ENCODE peak calls at places on chromosomes 3 and 15, in ten cellular contexts. One of them, this sample, is unnamed.

GRCh38 chr3:150547045-150547753 is 612 bp downstream of the EIF2A start:
- DNase-seq in GM10248: no peak
- DNase-seq in T-helper 2 cell: no peak
- DNase-seq in iPS-NIHi11: no peak
- DNase-seq in activated CD8-positive, alpha-beta memory T cell treated with anti-CD3 and anti-CD28 coated beads for 48 hours: no peak
- DNase-seq in AG10803: no peak
- DNase-seq in testis: no peak
- DNase-seq in HL-60: no peak
- DNase-seq in H9: no peak
- DNase-seq in HuH-7: no peak
- DNase-seq in this sample: no peak

GRCh38 chr3:57169106-57169505 is 4.0 kb upstream of the IL17RD start:
- DNase-seq in GM10248: no peak
- DNase-seq in T-helper 2 cell: no peak
- DNase-seq in iPS-NIHi11: no peak
- DNase-seq in activated CD8-positive, alpha-beta memory T cell treated with anti-CD3 and anti-CD28 coated beads for 48 hours: no peak
- DNase-seq in AG10803: no peak
- DNase-seq in testis: no peak
- DNase-seq in HL-60: no peak
- DNase-seq in H9: no peak
- DNase-seq in HuH-7: no peak
- DNase-seq in this sample: no peak

GRCh38 chr3:32256206-32256605 is 17.7 kb downstream of the CMTM8 start:
- DNase-seq in GM10248: no peak
- DNase-seq in T-helper 2 cell: no peak
- DNase-seq in iPS-NIHi11: no peak
- DNase-seq in activated CD8-positive, alpha-beta memory T cell treated with anti-CD3 and anti-CD28 coated beads for 48 hours: no peak
- DNase-seq in AG10803: no peak
- DNase-seq in testis: no peak
- DNase-seq in HL-60: no peak
- DNase-seq in H9: no peak
- DNase-seq in HuH-7: no peak
- DNase-seq in this sample: no peak

GRCh38 chr3:188280627-188281026 is 126.7 kb downstream of the LPP start:
- DNase-seq in GM10248: no peak
- DNase-seq in T-helper 2 cell: no peak
- DNase-seq in iPS-NIHi11: no peak
- DNase-seq in activated CD8-positive, alpha-beta memory T cell treated with anti-CD3 and anti-CD28 coated beads for 48 hours: no peak
- DNase-seq in AG10803: no peak
- DNase-seq in testis: no peak
- DNase-seq in HL-60: no peak
- DNase-seq in H9: no peak
- DNase-seq in HuH-7: no peak
- DNase-seq in this sample: no peak

GRCh38 chr3:156817931-156818765 is 8.0 kb upstream of the LEKR1 start:
- DNase-seq in GM10248: no peak
- DNase-seq in T-helper 2 cell: no peak
- DNase-seq in iPS-NIHi11: no peak
- DNase-seq in activated CD8-positive, alpha-beta memory T cell treated with anti-CD3 and anti-CD28 coated beads for 48 hours: no peak
- DNase-seq in AG10803: no peak
- DNase-seq in testis: no peak
- DNase-seq in HL-60: no peak
- DNase-seq in H9: no peak
- DNase-seq in HuH-7: no peak
- DNase-seq in this sample: no peak

GRCh38 chr3:13475871-13476590 is 4.1 kb upstream of the HDAC11 start:
- DNase-seq in GM10248: no peak
- DNase-seq in T-helper 2 cell: no peak
- DNase-seq in iPS-NIHi11: no peak
- DNase-seq in activated CD8-positive, alpha-beta memory T cell treated with anti-CD3 and anti-CD28 coated beads for 48 hours: no peak
- DNase-seq in AG10803: peak
- DNase-seq in testis: no peak
- DNase-seq in HL-60: no peak
- DNase-seq in H9: no peak
- DNase-seq in HuH-7: peak
- DNase-seq in this sample: no peak

GRCh38 chr3:172710709-172711456 is at the start of gene NCEH1:
- DNase-seq in GM10248: peak
- DNase-seq in T-helper 2 cell: peak
- DNase-seq in iPS-NIHi11: peak
- DNase-seq in activated CD8-positive, alpha-beta memory T cell treated with anti-CD3 and anti-CD28 coated beads for 48 hours: peak
- DNase-seq in AG10803: peak
- DNase-seq in testis: peak
- DNase-seq in HL-60: peak
- DNase-seq in H9: peak
- DNase-seq in HuH-7: peak
- DNase-seq in this sample: peak

GRCh38 chr15:31263751-31264533 is 62.7 kb upstream of the KLF13 start:
- DNase-seq in GM10248: no peak
- DNase-seq in T-helper 2 cell: peak
- DNase-seq in iPS-NIHi11: no peak
- DNase-seq in activated CD8-positive, alpha-beta memory T cell treated with anti-CD3 and anti-CD28 coated beads for 48 hours: peak
- DNase-seq in AG10803: no peak
- DNase-seq in testis: peak
- DNase-seq in HL-60: peak
- DNase-seq in H9: peak
- DNase-seq in HuH-7: no peak
- DNase-seq in this sample: peak

GRCh38 chr3:29374255-29374654 is 93.4 kb downstream of the RBMS3 start:
- DNase-seq in GM10248: no peak
- DNase-seq in T-helper 2 cell: no peak
- DNase-seq in iPS-NIHi11: no peak
- DNase-seq in activated CD8-positive, alpha-beta memory T cell treated with anti-CD3 and anti-CD28 coated beads for 48 hours: no peak
- DNase-seq in AG10803: no peak
- DNase-seq in testis: no peak
- DNase-seq in HL-60: no peak
- DNase-seq in H9: no peak
- DNase-seq in HuH-7: no peak
- DNase-seq in this sample: no peak

GRCh38 chr15:75130597-75131268 is 70.9 kb upstream of the C15orf39 start:
- DNase-seq in GM10248: peak
- DNase-seq in T-helper 2 cell: no peak
- DNase-seq in iPS-NIHi11: no peak
- DNase-seq in activated CD8-positive, alpha-beta memory T cell treated with anti-CD3 and anti-CD28 coated beads for 48 hours: no peak
- DNase-seq in AG10803: no peak
- DNase-seq in testis: no peak
- DNase-seq in HL-60: no peak
- DNase-seq in H9: no peak
- DNase-seq in HuH-7: no peak
- DNase-seq in this sample: no peak

GRCh38 chr3:50242778-50243551 is 7.0 kb downstream of the GNAI2 start:
- DNase-seq in GM10248: peak
- DNase-seq in T-helper 2 cell: no peak
- DNase-seq in iPS-NIHi11: no peak
- DNase-seq in activated CD8-positive, alpha-beta memory T cell treated with anti-CD3 and anti-CD28 coated beads for 48 hours: no peak
- DNase-seq in AG10803: peak
- DNase-seq in testis: peak
- DNase-seq in HL-60: peak
- DNase-seq in H9: no peak
- DNase-seq in HuH-7: no peak
- DNase-seq in this sample: no peak

GRCh38 chr15:72227192-72227586 is 3.8 kb downstream of the PKM start:
- DNase-seq in GM10248: no peak
- DNase-seq in T-helper 2 cell: no peak
- DNase-seq in iPS-NIHi11: no peak
- DNase-seq in activated CD8-positive, alpha-beta memory T cell treated with anti-CD3 and anti-CD28 coated beads for 48 hours: peak
- DNase-seq in AG10803: peak
- DNase-seq in testis: no peak
- DNase-seq in HL-60: peak
- DNase-seq in H9: no peak
- DNase-seq in HuH-7: no peak
- DNase-seq in this sample: no peak

GRCh38 chr15:64865998-64866520 is 24.3 kb downstream of the PLEKHO2 start:
- DNase-seq in GM10248: no peak
- DNase-seq in T-helper 2 cell: no peak
- DNase-seq in iPS-NIHi11: peak
- DNase-seq in activated CD8-positive, alpha-beta memory T cell treated with anti-CD3 and anti-CD28 coated beads for 48 hours: no peak
- DNase-seq in AG10803: peak
- DNase-seq in testis: no peak
- DNase-seq in HL-60: no peak
- DNase-seq in H9: peak
- DNase-seq in HuH-7: no peak
- DNase-seq in this sample: no peak

GRCh38 chr3:13219077-13219901 is 146.1 kb upstream of the IQSEC1 start:
- DNase-seq in GM10248: no peak
- DNase-seq in T-helper 2 cell: no peak
- DNase-seq in iPS-NIHi11: no peak
- DNase-seq in activated CD8-positive, alpha-beta memory T cell treated with anti-CD3 and anti-CD28 coated beads for 48 hours: no peak
- DNase-seq in AG10803: no peak
- DNase-seq in testis: no peak
- DNase-seq in HL-60: no peak
- DNase-seq in H9: no peak
- DNase-seq in HuH-7: no peak
- DNase-seq in this sample: no peak

GRCh38 chr3:4340411-4341335 is 37.5 kb downstream of the SETMAR start:
- DNase-seq in GM10248: no peak
- DNase-seq in T-helper 2 cell: no peak
- DNase-seq in iPS-NIHi11: no peak
- DNase-seq in activated CD8-positive, alpha-beta memory T cell treated with anti-CD3 and anti-CD28 coated beads for 48 hours: no peak
- DNase-seq in AG10803: peak
- DNase-seq in testis: no peak
- DNase-seq in HL-60: peak
- DNase-seq in H9: no peak
- DNase-seq in HuH-7: no peak
- DNase-seq in this sample: no peak

GRCh38 chr3:149967067-149967685 is 3.5 kb downstream of the PFN2 start:
- DNase-seq in GM10248: peak
- DNase-seq in T-helper 2 cell: no peak
- DNase-seq in iPS-NIHi11: peak
- DNase-seq in activated CD8-positive, alpha-beta memory T cell treated with anti-CD3 and anti-CD28 coated beads for 48 hours: no peak
- DNase-seq in AG10803: peak
- DNase-seq in testis: no peak
- DNase-seq in HL-60: no peak
- DNase-seq in H9: no peak
- DNase-seq in HuH-7: no peak
- DNase-seq in this sample: no peak

GRCh38 chr3:120816728-120817127 is 74.2 kb downstream of the GTF2E1 start:
- DNase-seq in GM10248: no peak
- DNase-seq in T-helper 2 cell: no peak
- DNase-seq in iPS-NIHi11: no peak
- DNase-seq in activated CD8-positive, alpha-beta memory T cell treated with anti-CD3 and anti-CD28 coated beads for 48 hours: no peak
- DNase-seq in AG10803: no peak
- DNase-seq in testis: peak
- DNase-seq in HL-60: no peak
- DNase-seq in H9: no peak
- DNase-seq in HuH-7: no peak
- DNase-seq in this sample: no peak

GRCh38 chr15:100601158-100601557 is 826 bp downstream of the LINS1 start:
- DNase-seq in GM10248: no peak
- DNase-seq in T-helper 2 cell: no peak
- DNase-seq in iPS-NIHi11: no peak
- DNase-seq in activated CD8-positive, alpha-beta memory T cell treated with anti-CD3 and anti-CD28 coated beads for 48 hours: no peak
- DNase-seq in AG10803: no peak
- DNase-seq in testis: peak
- DNase-seq in HL-60: peak
- DNase-seq in H9: no peak
- DNase-seq in HuH-7: no peak
- DNase-seq in this sample: no peak

GRCh38 chr3:27880969-27881892 is 159.1 kb upstream of the EOMES start:
- DNase-seq in GM10248: no peak
- DNase-seq in T-helper 2 cell: no peak
- DNase-seq in iPS-NIHi11: no peak
- DNase-seq in activated CD8-positive, alpha-beta memory T cell treated with anti-CD3 and anti-CD28 coated beads for 48 hours: no peak
- DNase-seq in AG10803: no peak
- DNase-seq in testis: no peak
- DNase-seq in HL-60: peak
- DNase-seq in H9: no peak
- DNase-seq in HuH-7: no peak
- DNase-seq in this sample: no peak

GRCh38 chr15:95840004-95840403 is 490.5 kb upstream of the NR2F2 start:
- DNase-seq in GM10248: no peak
- DNase-seq in T-helper 2 cell: no peak
- DNase-seq in iPS-NIHi11: no peak
- DNase-seq in activated CD8-positive, alpha-beta memory T cell treated with anti-CD3 and anti-CD28 coated beads for 48 hours: no peak
- DNase-seq in AG10803: peak
- DNase-seq in testis: peak
- DNase-seq in HL-60: no peak
- DNase-seq in H9: no peak
- DNase-seq in HuH-7: no peak
- DNase-seq in this sample: no peak

GRCh38 chr15:91592586-91592985 is 260.9 kb upstream of the SLCO3A1 start:
- DNase-seq in GM10248: no peak
- DNase-seq in T-helper 2 cell: no peak
- DNase-seq in iPS-NIHi11: no peak
- DNase-seq in activated CD8-positive, alpha-beta memory T cell treated with anti-CD3 and anti-CD28 coated beads for 48 hours: no peak
- DNase-seq in AG10803: no peak
- DNase-seq in testis: no peak
- DNase-seq in HL-60: no peak
- DNase-seq in H9: no peak
- DNase-seq in HuH-7: no peak
- DNase-seq in this sample: no peak

GRCh38 chr3:177978948-177979347 is 557.3 kb upstream of the KCNMB2 start:
- DNase-seq in GM10248: no peak
- DNase-seq in T-helper 2 cell: no peak
- DNase-seq in iPS-NIHi11: no peak
- DNase-seq in activated CD8-positive, alpha-beta memory T cell treated with anti-CD3 and anti-CD28 coated beads for 48 hours: no peak
- DNase-seq in AG10803: no peak
- DNase-seq in testis: no peak
- DNase-seq in HL-60: no peak
- DNase-seq in H9: no peak
- DNase-seq in HuH-7: no peak
- DNase-seq in this sample: no peak

GRCh38 chr3:46163551-46163981 is 44.5 kb downstream of the CCR1 start:
- DNase-seq in GM10248: no peak
- DNase-seq in T-helper 2 cell: no peak
- DNase-seq in iPS-NIHi11: no peak
- DNase-seq in activated CD8-positive, alpha-beta memory T cell treated with anti-CD3 and anti-CD28 coated beads for 48 hours: no peak
- DNase-seq in AG10803: no peak
- DNase-seq in testis: no peak
- DNase-seq in HL-60: no peak
- DNase-seq in H9: no peak
- DNase-seq in HuH-7: no peak
- DNase-seq in this sample: no peak

GRCh38 chr3:153029350-153029749 is 132.7 kb upstream of the RAP2B start:
- DNase-seq in GM10248: no peak
- DNase-seq in T-helper 2 cell: no peak
- DNase-seq in iPS-NIHi11: no peak
- DNase-seq in activated CD8-positive, alpha-beta memory T cell treated with anti-CD3 and anti-CD28 coated beads for 48 hours: no peak
- DNase-seq in AG10803: peak
- DNase-seq in testis: no peak
- DNase-seq in HL-60: no peak
- DNase-seq in H9: no peak
- DNase-seq in HuH-7: no peak
- DNase-seq in this sample: no peak

GRCh38 chr3:183845608-183846288 is 20.4 kb upstream of the MAP6D1 start:
- DNase-seq in GM10248: no peak
- DNase-seq in T-helper 2 cell: no peak
- DNase-seq in iPS-NIHi11: no peak
- DNase-seq in activated CD8-positive, alpha-beta memory T cell treated with anti-CD3 and anti-CD28 coated beads for 48 hours: no peak
- DNase-seq in AG10803: no peak
- DNase-seq in testis: no peak
- DNase-seq in HL-60: peak
- DNase-seq in H9: no peak
- DNase-seq in HuH-7: no peak
- DNase-seq in this sample: no peak